ENCODE peak calls at places on chromosomes 4 and X, in four cellular contexts. X, V, L and F are unnamed samples.

GRCh38 chr4:96352051-96352517 is 512.2 kb downstream of the PDHA2 start:
- DNase-seq in X (peak; percentile 18), V (no peak), L (no peak), F (peak; percentile 77)

GRCh38 chr4:184352891-184353290 is 121.5 kb downstream of the IRF2 start:
- DNase-seq in X (no peak), V (no peak), L (peak; percentile 23), F (no peak)

GRCh38 chrX:128928636-128929035 is 594.7 kb downstream of the SMARCA1 start:
- DNase-seq in X (no peak), V (no peak), L (no peak), F (no peak)

GRCh38 chrX:78383594-78383993 is 56.2 kb upstream of the CYSLTR1 start:
- DNase-seq in X (no peak), V (no peak), L (no peak), F (no peak)

GRCh38 chrX:74343970-74344622 is 40.1 kb downstream of the ZCCHC13 start:
- DNase-seq in X (peak; percentile 78), V (peak; percentile 97), L (peak; percentile 39), F (peak; percentile 90)

GRCh38 chr4:141759796-141760425 is 123.5 kb downstream of the IL15 start:
- DNase-seq in X (no peak), V (peak; percentile 24), L (no peak), F (peak; percentile 67)

GRCh38 chrX:119729408-119730201 is 28.8 kb upstream of the SOWAHD start:
- DNase-seq in X (peak; percentile 69), V (peak; percentile 64), L (peak; percentile 31), F (peak; percentile 59)

GRCh38 chr4:31458813-31459212 is 738.6 kb downstream of the PCDH7 start:
- DNase-seq in X (no peak), V (no peak), L (no peak), F (no peak)

GRCh38 chr4:158020734-158021346 is 152.0 kb downstream of the GASK1B start:
- DNase-seq in X (no peak), V (peak; percentile 95), L (no peak), F (peak; percentile 94)

GRCh38 chr4:7630559-7631287 is 196.0 kb upstream of the PSAPL1 start:
- DNase-seq in X (no peak), V (peak; percentile 89), L (no peak), F (no peak)

GRCh38 chr4:121898150-121898549 is 27.9 kb upstream of the BBS7 start:
- DNase-seq in X (peak; percentile 6), V (no peak), L (no peak), F (no peak)

GRCh38 chr4:141788169-141788915 is 152.0 kb downstream of the IL15 start:
- DNase-seq in X (no peak), V (peak; percentile 53), L (no peak), F (no peak)

GRCh38 chrX:40004916-40005289 is 92.9 kb downstream of the BCOR start:
- DNase-seq in X (no peak), V (no peak), L (no peak), F (no peak)

GRCh38 chr4:51923343-51923742 is 80.4 kb downstream of the DCUN1D4 start:
- DNase-seq in X (no peak), V (no peak), L (no peak), F (no peak)

GRCh38 chr4:180054291-180054690 is 2188.9 kb upstream of the TENM3 start:
- DNase-seq in X (no peak), V (no peak), L (no peak), F (no peak)

GRCh38 chr4:106323119-106323518 is 6.8 kb downstream of the AIMP1 start:
- DNase-seq in X (no peak), V (no peak), L (no peak), F (no peak)

GRCh38 chrX:15930585-15930984 is 76.0 kb upstream of the AP1S2 start:
- DNase-seq in X (peak; percentile 17), V (peak; percentile 66), L (peak; percentile 13), F (peak; percentile 36)

GRCh38 chr4:38868055-38868965 is 704 bp downstream of the FAM114A1 start:
- DNase-seq in X (no peak), V (peak; percentile 60), L (no peak), F (peak; percentile 61)

GRCh38 chrX:2764766-2765666 is 13.2 kb downstream of the XG start:
- DNase-seq in X (no peak), V (no peak), L (no peak), F (no peak)

GRCh38 chr4:103032575-103032974 is 13.1 kb upstream of the SLC9B1 start:
- DNase-seq in X (peak; percentile 66), V (peak; percentile 32), L (no peak), F (peak; percentile 6)

GRCh38 chr4:63795301-63795700 is 613.9 kb downstream of the TECRL start:
- DNase-seq in X (no peak), V (no peak), L (no peak), F (no peak)

GRCh38 chr4:22179124-22179874 is 230.7 kb upstream of the KCNIP4 start:
- DNase-seq in X (no peak), V (peak; percentile 77), L (no peak), F (peak; percentile 6)

GRCh38 chr4:3572363-3572762 is 40.1 kb upstream of the LRPAP1 start:
- DNase-seq in X (no peak), V (no peak), L (no peak), F (no peak)

GRCh38 chr4:151358266-151358665 is 32.9 kb upstream of the SH3D19 start:
- DNase-seq in X (no peak), V (no peak), L (no peak), F (no peak)

GRCh38 chr4:15718959-15719358 is 16.1 kb downstream of the BST1 start:
- DNase-seq in X (no peak), V (no peak), L (no peak), F (no peak)

GRCh38 chr4:71333368-71333767 is 5.5 kb upstream of the SLC4A4 start:
- DNase-seq in X (no peak), V (no peak), L (no peak), F (no peak)

GRCh38 chr4:124199755-124200154 is 512.8 kb downstream of the ANKRD50 start:
- DNase-seq in X (no peak), V (peak; percentile 66), L (no peak), F (peak; percentile 89)

GRCh38 chr4:124206779-124207605 is 505.5 kb downstream of the ANKRD50 start:
- DNase-seq in X (no peak), V (peak; percentile 46), L (no peak), F (no peak)

GRCh38 chr4:124202106-124202505 is 510.4 kb downstream of the ANKRD50 start:
- DNase-seq in X (no peak), V (peak; percentile 50), L (no peak), F (no peak)

GRCh38 chr4:124199185-124199584 is 513.3 kb downstream of the ANKRD50 start:
- DNase-seq in X (no peak), V (no peak), L (no peak), F (no peak)

DNA sequence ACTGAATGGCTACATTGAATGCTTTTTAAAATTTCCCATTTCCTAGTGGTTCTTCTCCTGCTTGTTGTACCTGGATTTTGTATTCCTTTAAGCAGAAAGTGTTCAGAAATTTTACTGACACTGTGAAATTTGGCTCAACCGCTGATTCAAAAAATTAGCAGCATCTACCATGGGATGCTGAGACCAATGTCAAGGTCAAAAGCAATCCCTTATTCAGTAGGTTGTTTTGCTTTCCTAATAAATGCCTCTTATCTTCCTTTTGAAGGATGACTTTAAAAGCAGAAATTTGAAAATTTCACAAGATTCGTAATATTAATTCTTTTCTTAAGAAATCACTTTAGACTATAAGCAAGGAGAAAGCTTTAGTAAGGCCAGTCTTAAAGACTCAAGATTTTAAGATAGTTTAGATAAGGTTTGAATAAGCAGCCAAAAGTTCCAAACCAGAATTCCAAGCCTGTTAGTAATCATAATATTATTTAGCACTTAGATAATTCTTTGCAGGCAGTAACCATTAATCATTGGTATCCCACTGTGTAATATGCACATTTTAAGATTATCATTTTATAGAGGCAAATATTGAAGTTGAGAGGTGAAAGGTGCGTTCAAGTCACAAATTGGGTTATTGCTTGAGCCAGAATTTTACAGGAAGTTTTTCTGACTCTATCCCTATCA is 508.8 kb downstream of the ANKRD50 start:
- DNase-seq in X (no peak), V (peak; percentile 85), L (no peak), F (peak; percentile 37)
- TF ChIP-seq FOS in X (no peak), V (no peak), L (no peak), F (peak; percentile 21)

DNA sequence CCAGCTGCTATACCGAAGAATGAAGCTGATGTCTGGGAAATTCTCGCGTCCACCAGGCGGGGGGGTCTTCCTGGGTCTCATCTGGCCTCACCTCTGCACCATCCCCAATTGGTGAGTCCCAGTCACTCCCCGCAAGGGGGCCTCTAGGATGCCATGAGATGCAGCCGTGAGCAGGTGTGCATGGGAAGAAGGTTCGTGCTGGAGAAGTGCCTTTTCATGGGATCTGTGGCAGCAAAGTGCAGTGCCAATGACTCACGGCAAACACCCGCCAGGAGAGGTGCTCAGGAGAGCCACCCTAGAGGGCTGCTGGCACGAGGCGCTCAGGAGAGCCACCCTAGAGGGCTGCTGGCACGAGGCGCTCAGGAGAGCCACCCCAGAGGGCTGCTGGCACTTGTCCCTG is 55.1 kb downstream of the CPZ start:
- DNase-seq in X (no peak), V (no peak), L (no peak), F (no peak)
- TF ChIP-seq FOS in X (no peak), V (no peak), L (no peak), F (no peak)

DNA sequence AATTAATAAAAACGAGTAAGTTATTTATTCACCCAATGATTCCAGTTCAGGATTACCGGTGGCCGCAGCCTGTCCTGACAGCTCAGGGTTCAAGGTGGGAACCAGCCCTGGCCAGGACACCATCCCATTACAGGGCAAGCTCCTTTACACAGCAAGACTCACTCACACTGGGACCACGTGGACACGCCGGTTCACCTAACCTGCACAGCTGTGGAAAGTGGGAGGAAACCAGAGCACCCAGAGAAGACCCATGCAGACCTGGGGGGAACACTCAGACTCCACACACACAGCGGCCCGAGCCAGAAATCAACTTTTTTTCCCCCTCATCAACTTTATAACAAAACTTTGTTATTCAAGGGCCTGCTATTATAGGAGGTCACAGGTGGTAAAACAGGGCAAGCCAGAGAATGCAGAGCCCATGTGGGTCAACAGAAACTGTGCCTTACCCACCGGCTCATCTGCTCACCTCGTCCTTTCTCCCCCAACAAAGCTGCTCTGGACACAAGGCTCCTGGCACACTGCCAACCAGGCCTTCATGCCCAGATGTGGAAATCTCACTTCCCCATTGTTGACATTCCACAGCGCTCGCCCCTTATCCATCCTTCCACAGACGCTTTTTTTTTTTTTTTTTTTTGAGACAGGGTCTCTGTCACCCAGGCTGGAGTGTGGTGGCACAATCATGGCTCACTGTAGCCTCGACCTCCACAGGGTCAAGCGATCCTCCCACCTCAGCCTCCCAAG is 8.0 kb upstream of the ODAPH start:
- DNase-seq in X (peak; percentile 37), V (peak; percentile 24), L (no peak), F (no peak)
- TF ChIP-seq FOS in X (no peak), V (no peak), L (no peak), F (no peak)

GRCh38 chrX:41348551-41348950 is 14.6 kb downstream of the DDX3X start:
- DNase-seq in X (no peak), V (no peak), L (no peak), F (no peak)

GRCh38 chrX:41351923-41352322 is 18.0 kb downstream of the DDX3X start:
- DNase-seq in X (no peak), V (peak; percentile 10), L (no peak), F (peak; percentile 1)

GRCh38 chrX:41352329-41352801 is 18.4 kb downstream of the DDX3X start:
- DNase-seq in X (no peak), V (no peak), L (no peak), F (peak; percentile 4)

GRCh38 chrX:41350150-41350975 is 16.4 kb downstream of the DDX3X start:
- DNase-seq in X (peak; percentile 23), V (peak; percentile 51), L (no peak), F (peak; percentile 17)

GRCh38 chrX:41350976-41351569 is 17.1 kb downstream of the DDX3X start:
- DNase-seq in X (peak; percentile 14), V (peak; percentile 22), L (no peak), F (peak; percentile 14)
- TF ChIP-seq FOS in X (no peak), V (no peak), L (no peak), F (no peak)

GRCh38 chr4:94813221-94813620 is 55.5 kb downstream of the BMPR1B start:
- DNase-seq in X (no peak), V (no peak), L (no peak), F (no peak)
- TF ChIP-seq FOS in X (no peak), V (no peak), L (no peak), F (no peak)